ENCODE peak calls at places on chromosomes 12 and 14, in four cellular contexts. D, U, Q and K are unnamed samples.

GRCh38 chr12:8445731-8446130 is 10.0 kb upstream of the CLEC6A start:
- DNase-seq in Q (no peak), D (no peak), U (no peak), K (no peak)

GRCh38 chr12:112506513-112507166 is 87.9 kb downstream of the PTPN11 start:
- DNase-seq in U (peak), D (no peak), Q (no peak), K (no peak)

GRCh38 chr12:110536834-110537604 is 34.9 kb downstream of the RAD9B start:
- DNase-seq in Q (no peak), D (no peak), U (no peak), K (no peak)

GRCh38 chr12:101719566-101719965 is 19.7 kb downstream of the SYCP3 start:
- DNase-seq in D (no peak), U (no peak), Q (no peak), K (no peak)

GRCh38 chr12:75452675-75453330 is 27.8 kb upstream of the GLIPR1 start:
- DNase-seq in Q (no peak), D (no peak), U (peak), K (no peak)

GRCh38 chr12:79871621-79872020 is 63.3 kb downstream of the PPP1R12A start:
- DNase-seq in D (no peak), Q (no peak), U (no peak), K (no peak)

GRCh38 chr12:80632835-80633234 is 74.6 kb upstream of the MYF6 start:
- DNase-seq in U (peak), Q (peak), D (no peak), K (no peak)

GRCh38 chr14:53570411-53571387 is 385.9 kb downstream of the BMP4 start:
- DNase-seq in D (no peak), Q (no peak), U (no peak), K (no peak)

GRCh38 chr12:58583541-58583940 is 336.8 kb downstream of the LRIG3 start:
- DNase-seq in Q (no peak), D (no peak), U (peak), K (no peak)

GRCh38 chr14:96275182-96276112 is 19.4 kb downstream of the BDKRB1 start:
- DNase-seq in D (peak), Q (peak), U (peak), K (peak)

GRCh38 chr12:65923228-65923627 is 98.9 kb downstream of the HMGA2 start:
- DNase-seq in D (no peak), Q (no peak), U (no peak), K (no peak)

GRCh38 chr12:45732250-45732649 is 2.7 kb downstream of the ARID2 start:
- DNase-seq in D (peak), Q (no peak), U (no peak), K (no peak)

GRCh38 chr12:131312793-131313545 is 359.3 kb downstream of the ADGRD1 start:
- DNase-seq in Q (no peak), U (no peak), D (no peak), K (no peak)

GRCh38 chr12:131315601-131316000 is 361.9 kb downstream of the ADGRD1 start:
- DNase-seq in D (no peak), U (no peak), Q (no peak), K (no peak)

GRCh38 chr12:131313635-131314034 is 359.9 kb downstream of the ADGRD1 start:
- DNase-seq in U (no peak), D (no peak), Q (no peak), K (no peak)

GRCh38 chr12:131311764-131312163 is 358.1 kb downstream of the ADGRD1 start:
- DNase-seq in U (no peak), Q (no peak), D (no peak), K (no peak)

DNA sequence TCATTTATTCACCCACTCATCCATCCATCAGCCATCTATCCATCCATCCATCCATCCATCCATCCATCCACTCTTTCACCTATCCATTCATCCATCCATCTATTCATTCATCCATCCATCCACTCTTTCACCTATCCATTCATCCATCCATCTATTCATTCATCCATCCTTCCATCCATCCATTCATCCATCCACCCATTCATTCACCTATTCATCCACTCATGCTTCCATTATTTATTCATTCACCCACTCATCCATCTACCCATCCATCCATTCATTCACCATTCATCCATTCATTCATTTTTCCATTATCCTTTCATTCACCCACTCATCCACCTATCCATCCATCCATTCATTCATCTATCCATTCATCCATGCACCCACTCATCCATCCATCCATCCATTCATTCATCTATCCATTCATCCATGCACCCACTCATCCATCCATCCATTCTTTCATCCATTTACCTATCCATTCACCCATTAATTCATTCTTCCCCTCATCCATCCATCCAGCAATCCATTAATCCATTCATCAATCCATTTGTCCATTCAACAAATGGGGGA is 360.9 kb downstream of the ADGRD1 start:
- DNase-seq in U (no peak), Q (no peak), D (no peak), K (no peak)
- TF ChIP-seq MAX in U (no peak), Q (no peak), D (no peak), K (no peak)

GRCh38 chr12:71166869-71167268 is 9.1 kb upstream of the TSPAN8 start:
- DNase-seq in Q (no peak), U (no peak), D (no peak), K (no peak)

GRCh38 chr12:71162832-71163711 is 5.3 kb upstream of the TSPAN8 start:
- DNase-seq in U (peak), D (no peak), Q (no peak), K (no peak)

GRCh38 chr12:71164166-71164876 is 6.5 kb upstream of the TSPAN8 start:
- DNase-seq in Q (no peak), U (no peak), D (no peak), K (no peak)

GRCh38 chr12:71166280-71166679 is 8.5 kb upstream of the TSPAN8 start:
- DNase-seq in Q (no peak), D (no peak), U (no peak), K (no peak)

DNA sequence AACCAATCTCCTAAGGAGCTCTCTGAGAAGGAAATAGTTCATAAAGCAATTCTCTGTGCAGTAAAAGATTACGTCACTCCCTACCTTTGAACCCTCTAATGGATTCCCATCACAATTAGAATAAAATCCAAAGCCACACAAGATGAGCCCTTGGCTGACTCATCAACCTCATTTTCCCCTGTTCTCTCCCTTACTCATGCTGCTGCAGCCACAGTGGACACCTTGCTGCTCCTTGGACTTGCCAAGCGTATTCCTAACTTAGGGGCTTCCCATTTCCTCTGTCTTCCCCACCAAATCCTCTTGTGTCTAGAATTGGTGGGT is 7.0 kb upstream of the TSPAN8 start:
- DNase-seq in Q (no peak), D (no peak), U (no peak), K (no peak)
- TF ChIP-seq MAX in Q (no peak), D (no peak), U (no peak), K (no peak)

DNA sequence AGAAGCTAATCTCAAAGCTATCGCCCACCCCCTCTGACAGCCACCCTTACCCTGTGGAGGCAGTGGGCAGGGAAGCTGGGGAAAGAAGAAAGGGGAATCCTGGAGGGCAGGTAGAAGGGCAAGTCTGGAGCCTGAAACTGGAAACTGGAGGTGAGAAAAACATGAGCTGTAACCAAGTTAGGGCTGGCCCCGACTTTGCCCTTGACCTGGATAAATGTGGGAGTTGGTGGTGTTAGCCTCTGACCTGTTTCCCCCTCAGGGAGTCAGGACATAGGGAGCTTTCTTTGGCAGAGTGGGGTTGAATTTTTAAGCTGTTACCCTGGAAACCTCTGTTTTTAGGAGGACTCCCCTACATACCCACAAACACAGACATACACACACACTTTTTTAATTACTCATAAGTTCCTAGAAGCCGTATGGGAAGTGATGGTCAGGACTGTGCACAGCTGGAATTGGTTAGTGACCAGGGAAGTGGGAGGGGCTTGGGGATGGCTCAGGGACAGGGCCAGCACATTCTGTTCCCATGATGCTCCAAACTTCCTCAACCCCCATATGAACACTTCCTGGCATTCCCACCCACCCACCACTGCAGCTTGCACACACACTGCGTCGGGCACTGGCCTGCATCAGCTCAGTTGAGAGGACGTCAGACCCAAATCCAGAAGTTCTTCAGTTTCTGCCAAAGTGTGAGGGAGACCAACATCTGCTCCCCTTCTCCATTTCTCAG is 5.0 kb upstream of the MMP19 start:
- DNase-seq in Q (no peak), D (peak), U (peak), K (no peak)
- TF ChIP-seq MAX in Q (no peak), D (no peak), U (no peak), K (no peak)

DNA sequence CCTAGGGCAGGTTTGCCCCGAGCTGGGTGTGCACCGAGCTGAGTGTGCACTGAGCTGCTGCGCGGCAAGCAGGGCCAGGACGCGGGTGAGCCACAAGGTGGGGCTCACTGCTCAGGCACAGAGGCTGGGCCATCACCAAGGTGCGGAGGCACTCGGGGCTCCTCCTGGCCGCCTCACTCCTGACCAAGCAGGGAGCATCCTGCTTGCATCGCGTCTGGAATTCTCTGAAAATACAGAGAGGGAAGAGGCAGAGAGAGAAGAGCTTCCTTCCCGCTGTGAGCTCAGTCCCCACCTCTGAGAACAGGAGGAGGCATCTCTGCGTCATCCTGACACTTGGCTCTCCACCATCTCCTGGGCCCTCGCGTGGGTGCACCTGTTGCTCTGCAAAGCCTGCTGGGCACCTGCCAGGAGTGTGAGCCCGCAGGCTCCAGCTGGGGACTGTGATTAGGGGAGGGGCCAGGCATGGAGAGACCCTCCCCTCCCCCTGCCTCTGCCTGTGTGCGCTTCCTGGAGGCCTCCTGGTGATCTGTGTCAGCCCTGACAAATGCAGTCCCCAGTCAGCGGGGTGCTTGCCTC is 116.3 kb downstream of the GLT1D1 start:
- DNase-seq in U (peak), D (no peak), Q (peak), K (no peak)
- TF ChIP-seq MAX in U (no peak), D (no peak), Q (no peak), K (no peak)

GRCh38 chr14:68794130-68794855 is 1.4 kb upstream of the ZFP36L1 start:
- DNase-seq in Q (peak), D (peak), U (peak), K (no peak)
- TF ChIP-seq MAX in Q (peak), D (peak), U (peak), K (no peak)

GRCh38 chr12:51391047-51391837 is at the start of gene GALNT6:
- DNase-seq in Q (peak), U (no peak), D (peak), K (no peak)

GRCh38 chr12:51393676-51394545 is 2.7 kb upstream of the GALNT6 start:
- DNase-seq in Q (no peak), D (peak), U (no peak), K (no peak)

GRCh38 chr12:51395283-51396230 is 4.4 kb upstream of the GALNT6 start:
- DNase-seq in Q (no peak), D (no peak), U (no peak), K (no peak)

GRCh38 chr12:51390457-51391046 is 654 bp downstream of the GALNT6 start:
- DNase-seq in U (no peak), Q (no peak), D (no peak), K (no peak)

GRCh38 chr12:51392556-51393237 is 1.5 kb upstream of the GALNT6 start:
- DNase-seq in Q (peak), D (peak), U (no peak), K (no peak)
- TF ChIP-seq MAX in Q (no peak), D (no peak), U (no peak), K (peak)

DNA sequence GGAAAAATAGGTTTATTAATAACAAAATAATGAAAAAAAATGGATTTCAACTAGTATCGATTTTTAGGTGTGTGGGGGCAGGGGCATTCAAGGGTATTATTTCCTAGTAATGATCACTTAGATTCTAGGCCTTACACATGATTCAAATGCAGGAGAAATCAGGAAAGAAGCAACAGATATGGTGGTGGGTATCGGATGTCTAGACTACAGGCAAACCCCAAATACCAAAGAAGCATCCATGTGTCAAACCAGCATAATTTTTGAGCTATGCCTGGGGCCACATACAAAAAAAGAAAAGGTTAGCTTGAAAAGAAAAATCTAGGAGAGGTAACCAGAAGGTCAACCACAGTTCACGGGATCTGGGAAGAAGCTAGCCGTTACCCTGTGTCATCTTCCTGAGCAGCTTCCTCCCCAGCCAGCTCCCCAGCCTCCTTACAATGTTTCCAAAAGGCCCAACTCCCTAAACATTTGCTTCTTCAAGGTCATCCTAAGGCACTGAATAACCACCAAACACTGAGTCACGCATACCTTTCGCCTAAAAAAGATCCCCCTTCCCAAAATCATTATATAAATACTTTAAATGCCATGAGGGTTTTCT is 3.2 kb downstream of the SINHCAF start:
- DNase-seq in U (peak), D (peak), Q (no peak), K (no peak)
- TF ChIP-seq MAX in U (no peak), D (no peak), Q (no peak), K (no peak)

GRCh38 chr14:22915886-22916521 is 2.9 kb downstream of the RBM23 start:
- DNase-seq in D (no peak), Q (no peak), U (no peak), K (no peak)
- TF ChIP-seq MAX in D (no peak), Q (no peak), U (no peak), K (no peak)

GRCh38 chr14:31703056-31703455 is 141.9 kb downstream of the NUBPL start:
- DNase-seq in Q (no peak), U (no peak), D (peak), K (no peak)

GRCh38 chr14:31700282-31701074 is 139.3 kb downstream of the NUBPL start:
- DNase-seq in U (no peak), Q (no peak), D (no peak), K (no peak)

GRCh38 chr14:31705731-31706130 is 144.5 kb downstream of the NUBPL start:
- DNase-seq in Q (no peak), U (no peak), D (no peak), K (no peak)

GRCh38 chr14:31696378-31696777 is 135.2 kb downstream of the NUBPL start:
- DNase-seq in U (no peak), Q (no peak), D (no peak), K (no peak)

GRCh38 chr14:31699809-31700208 is 138.6 kb downstream of the NUBPL start:
- DNase-seq in D (no peak), Q (no peak), U (no peak), K (no peak)
- TF ChIP-seq MAX in D (no peak), Q (no peak), U (no peak), K (no peak)

DNA sequence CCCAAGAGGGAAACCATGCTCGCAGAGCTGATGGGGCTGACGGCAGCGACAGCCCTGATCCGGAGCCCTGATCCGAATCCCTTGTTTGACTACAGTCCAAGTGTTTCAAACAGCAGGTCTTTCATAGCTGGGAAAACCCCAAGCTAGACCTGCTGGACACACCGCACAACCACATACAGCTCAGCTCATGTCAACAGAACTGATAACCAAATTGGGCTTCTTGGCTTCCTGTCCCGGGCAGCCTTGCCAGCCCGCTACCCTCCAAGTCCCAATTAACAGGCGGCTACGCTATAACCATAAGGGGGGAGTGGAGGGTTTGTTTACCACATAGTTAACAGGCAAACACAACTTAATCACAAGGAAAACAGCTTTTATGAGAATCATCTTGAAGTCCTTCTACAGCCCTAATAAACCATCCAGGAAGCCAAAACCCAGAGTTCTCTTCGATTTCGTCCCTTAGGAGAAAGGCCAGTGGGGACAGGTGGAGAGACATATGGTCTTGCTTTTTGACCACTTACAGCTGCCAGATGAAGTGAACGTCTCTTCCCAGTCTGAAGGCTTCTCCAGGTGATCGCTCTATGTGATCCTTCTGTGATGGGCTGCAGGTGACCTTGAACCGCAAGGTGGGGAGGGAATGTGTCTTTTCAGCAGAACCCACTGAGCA is 64.5 kb upstream of the MANSC4 start:
- DNase-seq in U (no peak), Q (no peak), D (no peak), K (no peak)
- TF ChIP-seq MAX in U (no peak), Q (no peak), D (no peak), K (no peak)